ENCODE peak calls at places on chromosomes 4 and X, in five cellular contexts. X is fibroblast of lung, K is neural progenitor cell, O is GM12878, Q is IMR-90. H is an unnamed sample. For H4K20me1 and H3K27me3, the result is how much of the 10 kb centered on the place peaks cover.

GRCh38 chr4:151668687-151669402 is 92.0 kb downstream of the GATB start:
- DNase-seq in X (no peak), O (no peak), Q (peak), K (no peak), H (no peak)

GRCh38 chrX:68846536-68846935 is 17.7 kb downstream of the EFNB1 start:
- DNase-seq in O (no peak), X (no peak), K (peak), Q (peak), H (no peak)

GRCh38 chr4:167183036-167183435 is 51.3 kb downstream of the SPOCK3 start:
- DNase-seq in O (no peak), Q (no peak), K (no peak), X (no peak), H (no peak)

GRCh38 chrX:135707880-135708279 is 5.6 kb upstream of the CT45A1 start:
- DNase-seq in Q (no peak), X (no peak), O (no peak), K (peak), H (no peak)

GRCh38 chrX:8721536-8721935 is 10.4 kb downstream of the ANOS1 start:
- DNase-seq in K (peak), Q (no peak), X (no peak), O (no peak), H (no peak)

GRCh38 chr4:139314047-139314800 is 11.9 kb upstream of the NDUFC1 start:
- DNase-seq in O (no peak), X (no peak), Q (no peak), K (peak), H (no peak)

GRCh38 chr4:36256398-36256828 is 12.1 kb upstream of the ARAP2 start:
- DNase-seq in X (no peak), K (no peak), Q (no peak), O (peak), H (no peak)

GRCh38 chrX:48897157-48897620 is 379 bp downstream of the TIMM17B start:
- DNase-seq in X (peak), O (no peak), K (peak), Q (peak), H (peak)

GRCh38 chr4:48243897-48244296 is 25.7 kb downstream of the TEC start:
- DNase-seq in O (no peak), K (no peak), Q (no peak), X (no peak), H (no peak)

GRCh38 chrX:136907626-136908025 is 27.1 kb upstream of the RBMX start:
- DNase-seq in O (no peak), X (no peak), K (no peak), Q (no peak), H (no peak)

GRCh38 chr4:104592894-104593470 is 98.3 kb upstream of the CXXC4 start:
- DNase-seq in O (no peak), K (peak), Q (peak), X (peak), H (peak)

GRCh38 chr4:140098481-140099132 is 55.4 kb downstream of the MAML3 start:
- DNase-seq in K (no peak), X (peak), Q (peak), O (no peak), H (peak)

GRCh38 chr4:70994069-70994366 is 569 bp downstream of the DCK start:
- DNase-seq in K (no peak), X (no peak), Q (no peak), O (no peak), H (no peak)

GRCh38 chrX:154607370-154607769 is 11.7 kb downstream of the CTAG1B start:
- DNase-seq in O (no peak), Q (no peak), X (no peak), K (no peak), H (no peak)

GRCh38 chrX:7147431-7147977 is at the start of gene STS:
- DNase-seq in O (no peak), Q (peak), K (peak), X (peak), H (peak)

GRCh38 chr4:186725422-186726149 is 1.9 kb upstream of the FAT1 start:
- DNase-seq in O (no peak), K (peak), Q (peak), X (peak), H (peak)

GRCh38 chr4:36081185-36081584 is 163.1 kb downstream of the ARAP2 start:
- DNase-seq in Q (no peak), X (peak), O (peak), K (no peak), H (no peak)

GRCh38 chrX:40281341-40282005 is 183.7 kb upstream of the BCOR start:
- DNase-seq in X (no peak), K (no peak), O (no peak), Q (no peak), H (no peak)

GRCh38 chrX:45771114-45771513 is 570.4 kb upstream of the DIPK2B start:
- DNase-seq in O (no peak), K (no peak), Q (peak), X (peak), H (peak)

GRCh38 chrX:155023907-155024833 is 1.6 kb upstream of the F8 start:
- DNase-seq in X (no peak), O (no peak), K (no peak), Q (no peak), H (no peak)

GRCh38 chr4:33924239-33924638 is 2320.1 kb downstream of the ARAP2 start:
- DNase-seq in O (no peak), Q (peak), X (peak), K (peak), H (peak)

GRCh38 chr4:56821394-56822263 is at the start of gene SPINK2:
- DNase-seq in Q (no peak), X (no peak), K (peak), O (no peak), H (no peak)

GRCh38 chrX:107573016-107573415 is 55.3 kb upstream of the PRPS1 start:
- DNase-seq in X (no peak), O (no peak), K (no peak), Q (no peak), H (no peak)

GRCh38 chrX:107567370-107567769 is 60.9 kb upstream of the PRPS1 start:
- DNase-seq in O (no peak), Q (no peak), X (no peak), K (no peak), H (no peak)

GRCh38 chrX:107574711-107575110 is 53.6 kb upstream of the PRPS1 start:
- DNase-seq in X (peak), Q (peak), O (no peak), K (no peak), H (peak)

GRCh38 chrX:107574054-107574683 is 54.1 kb upstream of the PRPS1 start:
- DNase-seq in O (no peak), K (no peak), X (peak), Q (peak), H (peak)

DNA sequence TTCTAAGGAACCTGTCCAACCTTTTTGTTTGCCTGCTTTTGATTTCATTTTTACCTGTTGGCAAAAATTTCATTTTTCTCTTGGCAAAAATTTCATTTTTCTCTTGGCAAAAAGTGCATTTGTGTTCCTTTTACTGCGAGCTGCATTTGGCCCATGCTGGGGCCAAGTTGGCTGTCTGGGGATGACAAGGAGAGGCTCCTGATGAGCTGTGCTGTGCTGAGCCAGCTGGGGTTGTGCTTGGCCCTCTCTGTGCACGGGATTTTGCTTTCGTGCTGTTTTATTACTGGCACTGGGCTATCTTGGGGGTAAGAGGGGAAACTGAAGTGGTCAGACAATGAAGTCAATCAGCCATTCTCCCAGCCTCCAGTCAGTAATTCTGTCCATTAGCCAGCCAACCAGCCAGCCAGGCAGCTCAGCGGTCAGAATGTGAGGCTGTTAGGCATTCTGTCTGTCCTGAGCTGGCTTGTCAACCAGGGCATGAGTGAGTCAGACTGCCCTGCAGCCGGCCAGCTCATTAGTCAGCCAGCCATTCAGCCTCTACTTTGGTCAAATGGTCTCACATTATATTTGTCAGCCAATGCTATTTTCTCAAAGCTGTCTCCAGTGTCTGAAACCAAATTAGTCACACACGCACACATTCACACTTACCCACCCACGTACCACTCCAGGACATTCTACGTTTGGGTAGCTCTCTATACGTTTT is 56.9 kb upstream of the PRPS1 start:
- DNase-seq in Q (peak), K (no peak), O (no peak), X (peak), H (peak)
- H3K27ac ChIP-seq in Q (peak), K (no peak), O (no peak), X (peak), H (peak)

GRCh38 chr4:766559-767283 is 59.2 kb downstream of the CPLX1 start:
- DNase-seq in Q (no peak), X (no peak), K (no peak), O (no peak), H (no peak)
- H4K20me1 ChIP-seq in Q (half or more), X (under half), K (under half), O (under half), H (half or more)

DNA sequence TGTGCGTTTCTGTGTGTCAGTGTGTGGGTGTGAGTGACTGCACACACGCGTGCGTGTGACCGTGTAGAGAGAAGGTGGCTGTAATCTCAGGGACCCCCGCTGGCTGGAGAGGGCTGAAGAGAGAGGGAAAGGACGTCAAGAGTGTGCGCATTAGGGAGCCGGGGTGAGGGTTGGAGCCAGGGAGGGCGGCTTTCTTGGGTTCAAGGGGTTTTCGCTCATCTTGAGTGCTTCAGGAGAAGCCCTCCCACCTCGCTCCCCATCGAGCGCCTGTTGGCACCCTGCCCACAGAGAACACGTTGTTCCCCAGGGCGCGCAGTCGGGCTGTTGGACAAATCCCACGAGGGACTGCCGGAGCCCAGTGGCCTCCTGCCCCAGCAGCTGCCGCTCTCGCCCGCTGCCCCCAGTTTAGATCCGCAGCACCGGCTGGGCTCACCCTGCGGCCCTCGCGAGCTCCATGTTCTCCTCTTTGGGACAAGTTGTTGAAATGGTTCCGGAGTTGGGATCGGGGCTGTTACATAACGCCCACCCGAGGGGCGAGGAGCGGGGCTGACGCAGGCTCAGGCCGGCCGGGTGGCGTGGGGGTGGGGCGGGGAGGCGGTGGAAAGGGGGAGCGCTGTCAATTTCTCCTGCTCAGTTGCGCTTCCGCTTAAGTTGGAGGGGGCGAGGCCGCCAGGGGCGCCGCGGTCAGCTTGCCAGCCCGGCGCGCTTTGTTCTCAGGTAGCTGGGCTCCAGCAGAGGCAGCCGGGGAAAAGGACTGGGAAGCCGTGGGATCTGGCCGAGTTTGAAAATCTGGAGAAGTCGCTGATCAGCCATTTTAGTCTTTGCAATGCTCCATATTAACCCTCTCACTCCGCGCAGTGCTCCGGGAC is 1.6 kb downstream of the GRIA2 start:
- DNase-seq in X (peak), O (no peak), K (peak), Q (no peak), H (peak)
- H3K27me3 ChIP-seq in X (under half), O (under half), K (half or more), Q (under half), H (under half)

GRCh38 chr4:7324651-7325121 is 110.0 kb downstream of the PSAPL1 start:
- DNase-seq in O (no peak), Q (no peak), K (peak), X (no peak), H (no peak)
- H3K27ac ChIP-seq in O (no peak), Q (no peak), K (peak), X (no peak), H (no peak)

DNA sequence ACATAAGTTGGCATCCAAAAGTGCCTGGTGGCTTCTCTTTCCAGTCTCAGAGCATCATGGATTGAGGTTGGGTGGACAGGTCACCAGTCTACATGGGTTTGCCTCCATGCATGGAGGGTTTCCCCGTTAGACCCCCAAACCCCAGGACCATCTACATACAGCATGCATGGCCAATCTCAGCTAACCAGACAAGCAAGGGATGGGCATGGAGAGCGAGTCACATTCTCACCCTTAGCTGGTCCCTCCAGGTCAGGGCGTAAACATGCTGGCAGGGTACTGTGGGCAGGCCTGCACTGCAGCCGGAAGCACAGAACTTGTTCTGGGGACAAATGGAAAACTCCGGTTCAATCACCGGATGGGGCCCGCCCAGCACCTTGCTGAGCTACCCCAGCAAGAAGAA is 37.3 kb downstream of the HCCS start:
- DNase-seq in X (no peak), O (no peak), Q (no peak), K (no peak), H (no peak)
- H4K20me1 ChIP-seq in X (under half), O (under half), Q (under half), K (under half), H (under half)

DNA sequence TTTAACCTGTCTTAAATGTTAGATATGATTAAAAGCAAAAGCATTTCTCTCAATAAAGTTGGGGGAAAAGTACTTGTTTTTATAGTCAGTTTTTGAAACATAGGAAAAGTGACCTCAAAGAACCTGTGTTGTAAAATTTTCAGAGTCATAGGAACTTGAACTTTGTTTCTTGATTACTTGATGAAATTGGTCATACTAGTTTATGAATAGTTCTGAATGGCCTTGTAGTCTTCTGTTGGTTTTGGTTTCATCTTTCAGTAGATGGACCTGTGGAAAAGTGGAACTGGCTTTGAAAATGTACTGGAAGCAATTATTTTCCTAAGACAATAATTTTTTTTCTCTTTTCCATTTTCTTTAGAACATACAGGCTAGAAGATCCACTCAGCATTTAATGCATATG is 222.2 kb upstream of the NUDT6 start:
- DNase-seq in Q (no peak), X (no peak), O (no peak), K (no peak), H (no peak)
- H3K27me3 ChIP-seq in Q (under half), X (under half), O (under half), K (under half), H (under half)

GRCh38 chr4:156238171-156238570 is 284.5 kb upstream of the CTSO start:
- DNase-seq in O (no peak), X (no peak), Q (no peak), K (no peak), H (no peak)

GRCh38 chr4:156242390-156242789 is 288.7 kb upstream of the CTSO start:
- DNase-seq in O (no peak), Q (no peak), K (no peak), X (peak), H (peak)

GRCh38 chr4:156237192-156237591 is 283.5 kb upstream of the CTSO start:
- DNase-seq in Q (no peak), O (no peak), K (no peak), X (no peak), H (no peak)

GRCh38 chr4:156243015-156243414 is 289.3 kb upstream of the CTSO start:
- DNase-seq in Q (no peak), K (no peak), O (no peak), X (no peak), H (no peak)

GRCh38 chr4:156241896-156242295 is 288.2 kb upstream of the CTSO start:
- DNase-seq in K (no peak), Q (no peak), X (no peak), O (no peak), H (no peak)
- H3K27ac ChIP-seq in K (no peak), Q (no peak), X (no peak), O (no peak), H (no peak)

GRCh38 chr4:2964077-2964471 is 703 bp downstream of the GRK4 start:
- DNase-seq in O (no peak), X (no peak), Q (no peak), K (peak), H (no peak)
- H4K20me1 ChIP-seq in O (under half), X (under half), Q (under half), K (under half), H (under half)

GRCh38 chrX:87374324-87374723 is 143.3 kb upstream of the KLHL4 start:
- DNase-seq in O (no peak), X (no peak), K (no peak), Q (no peak), H (no peak)

DNA sequence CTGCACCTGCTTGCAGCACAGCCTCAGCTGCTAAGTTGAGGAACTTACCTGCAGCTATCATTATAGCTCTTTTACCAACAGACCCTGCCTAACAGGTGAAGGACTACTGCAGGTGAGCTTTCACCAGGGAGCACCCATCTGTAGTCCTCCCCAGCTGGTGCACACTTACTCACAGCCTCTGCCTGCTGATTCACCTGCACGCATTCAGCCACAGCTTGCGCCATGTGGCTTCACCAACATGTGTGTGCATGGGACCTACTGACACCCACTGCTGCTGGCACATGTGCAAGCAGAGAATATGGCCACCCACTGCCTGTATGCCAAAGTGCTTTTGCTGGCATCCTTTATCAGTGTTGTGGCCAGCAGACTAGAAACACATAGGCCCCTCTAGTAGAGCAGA is 146.7 kb upstream of the KLHL4 start:
- DNase-seq in Q (no peak), O (no peak), X (no peak), K (no peak), H (no peak)
- H3K27me3 ChIP-seq in Q (under half), O (under half), X (under half), K (under half), H (under half)